ENCODE peak calls at places on chromosomes 16 and 17, in four cellular contexts. L, M, V and S are unnamed samples.

GRCh38 chr17:21742326-21742725 is 50.0 kb downstream of the KCNJ18 start:
- DNase-seq in M (no peak), L (no peak), V (no peak), S (no peak)

GRCh38 chr16:77574867-77575619 is 140.2 kb upstream of the ADAMTS18 start:
- DNase-seq in V (no peak), L (no peak), M (no peak), S (no peak)

GRCh38 chr16:57185446-57185944 is 344 bp downstream of the PSME3IP1 start:
- DNase-seq in M (no peak), L (peak), V (no peak), S (peak)

GRCh38 chr17:77995146-77995852 is 36.8 kb downstream of the TNRC6C start:
- DNase-seq in V (peak), M (no peak), L (no peak), S (no peak)

GRCh38 chr17:76492989-76493501 is 8.2 kb downstream of the RHBDF2 start:
- DNase-seq in M (no peak), V (no peak), L (peak), S (peak)

GRCh38 chr16:66503612-66504011 is 46.3 kb downstream of the TK2 start:
- DNase-seq in V (no peak), M (no peak), L (no peak), S (no peak)

GRCh38 chr17:68910256-68910705 is 44.9 kb downstream of the ABCA8 start:
- DNase-seq in V (peak), L (no peak), M (no peak), S (peak)

GRCh38 chr16:87461466-87461975 is 31.3 kb downstream of the ZCCHC14 start:
- DNase-seq in V (peak), L (peak), M (peak), S (peak)

GRCh38 chr16:69564845-69565610 is 738 bp upstream of the NFAT5 start:
- DNase-seq in V (peak), M (no peak), L (no peak), S (peak)

GRCh38 chr16:50528820-50529219 is 19.4 kb upstream of the NKD1 start:
- DNase-seq in L (peak), M (no peak), V (no peak), S (no peak)

GRCh38 chr16:71917900-71918299 is 22.6 kb downstream of the IST1 start:
- DNase-seq in L (no peak), V (no peak), M (no peak), S (peak)

GRCh38 chr17:76643553-76644148 is at the start of gene ST6GALNAC1:
- DNase-seq in M (no peak), L (peak), V (no peak), S (no peak)

GRCh38 chr17:62823111-62823895 is 15.2 kb upstream of the MARCHF10 start:
- DNase-seq in V (no peak), L (no peak), M (no peak), S (no peak)

GRCh38 chr17:14672830-14673229 is 371.9 kb downstream of the HS3ST3B1 start:
- DNase-seq in V (peak), M (no peak), L (no peak), S (peak)

GRCh38 chr16:17511340-17511739 is 40.6 kb upstream of the XYLT1 start:
- DNase-seq in V (no peak), L (no peak), M (no peak), S (no peak)

GRCh38 chr16:57642368-57643135 is 14.1 kb downstream of the ADGRG1 start:
- DNase-seq in V (no peak), M (no peak), L (no peak), S (no peak)

GRCh38 chr17:40062347-40063033 is at the start of gene THRA:
- DNase-seq in L (peak), M (peak), V (peak), S (peak)

GRCh38 chr16:11114366-11115164 is 141.4 kb downstream of the SOCS1 start:
- DNase-seq in M (no peak), V (peak), L (no peak), S (no peak)

GRCh38 chr16:46658925-46659324 is 30.1 kb downstream of the VPS35 start:
- DNase-seq in V (no peak), M (no peak), L (no peak), S (peak)

GRCh38 chr16:65070831-65071230 is 51.0 kb downstream of the CDH11 start:
- DNase-seq in V (peak), M (peak), L (no peak), S (peak)

GRCh38 chr16:28494141-28494851 is at the start of gene APOBR:
- DNase-seq in M (no peak), V (no peak), L (peak), S (no peak)

GRCh38 chr16:67669499-67670101 is 3.0 kb downstream of the C16orf86 start:
- DNase-seq in V (no peak), L (no peak), M (no peak), S (no peak)

GRCh38 chr17:7742729-7743128 is 25.2 kb downstream of the DNAH2 start:
- DNase-seq in L (no peak), V (no peak), M (no peak), S (no peak)

GRCh38 chr16:85124636-85125346 is 12.5 kb upstream of the CIBAR2 start:
- DNase-seq in V (no peak), M (no peak), L (no peak), S (peak)

GRCh38 chr17:66143657-66144282 is 48.2 kb downstream of the CEP112 start:
- DNase-seq in V (no peak), M (no peak), L (no peak), S (no peak)